ENCODE peak calls at places on chromosome 19, in nine cellular contexts. A is hepatocyte; Q is ovary; C is PC-3; S is neural progenitor cell; O is CD8-positive, alpha-beta memory T cell; X is esophagus muscularis mucosa; V is A549; J is heart right ventricle. M is an unnamed sample. For H3K4me1, the result is how much of the 10 kb centered on the place peaks cover.

GRCh38 chr19:39507715-39508364 is 7.1 kb upstream of the SELENOV start:
- DNase-seq in A (no peak), Q (no peak), C (no peak), S (peak), O (no peak), X (no peak), V (no peak), J (no peak), M (no peak)

GRCh38 chr19:42693760-42694350 is 46.4 kb downstream of the PSG3 start:
- DNase-seq in A (no peak), Q (no peak), C (peak), S (no peak), O (no peak), X (no peak), V (peak), J (no peak), M (peak)

GRCh38 chr19:17526922-17527321 is 15.5 kb downstream of the PGLS start:
- DNase-seq in A (no peak), Q (no peak), C (no peak), S (no peak), O (no peak), X (no peak), V (no peak), J (no peak), M (no peak)

GRCh38 chr19:13856530-13856929 is 20.4 kb upstream of the NANOS3 start:
- DNase-seq in A (no peak), Q (no peak), C (no peak), S (no peak), O (no peak), X (no peak), V (no peak), J (no peak), M (no peak)

GRCh38 chr19:8468124-8468523 is 23.3 kb downstream of the HNRNPM start:
- DNase-seq in A (no peak), Q (no peak), C (no peak), S (no peak), O (no peak), X (no peak), V (no peak), J (no peak), M (no peak)

GRCh38 chr19:12939292-12939606 is 840 bp downstream of the CALR start:
- DNase-seq in A (no peak), Q (no peak), C (peak), S (peak), O (peak), X (no peak), V (no peak), J (no peak), M (no peak)

GRCh38 chr19:3121396-3121795 is 14.4 kb upstream of the GNA15 start:
- DNase-seq in A (no peak), Q (no peak), C (no peak), S (no peak), O (no peak), X (no peak), V (no peak), J (no peak), M (no peak)

GRCh38 chr19:33668968-33669367 is 47.2 kb downstream of the CHST8 start:
- DNase-seq in A (no peak), Q (no peak), C (no peak), S (no peak), O (no peak), X (no peak), V (no peak), J (no peak), M (no peak)

GRCh38 chr19:43470288-43470687 is 4.9 kb upstream of the LYPD3 start:
- DNase-seq in A (no peak), Q (no peak), C (peak), S (no peak), O (no peak), X (no peak), V (no peak), J (no peak), M (peak)

GRCh38 chr19:2804156-2805004 is 15.3 kb upstream of the ZNF554 start:
- DNase-seq in A (no peak), Q (no peak), C (no peak), S (no peak), O (no peak), X (no peak), V (no peak), J (no peak), M (no peak)

GRCh38 chr19:5572556-5573286 is 5.0 kb upstream of the TINCR start:
- DNase-seq in A (no peak), Q (no peak), C (peak), S (no peak), O (no peak), X (no peak), V (no peak), J (no peak), M (no peak)

GRCh38 chr19:13843104-13843921 is 33.6 kb upstream of the NANOS3 start:
- DNase-seq in A (peak), Q (peak), C (peak), S (peak), O (no peak), X (no peak), V (no peak), J (peak), M (peak)

GRCh38 chr19:44212250-44212864 is at the start of gene ZNF227:
- DNase-seq in A (peak), Q (peak), C (peak), S (peak), O (peak), X (peak), V (peak), J (peak), M (peak)

GRCh38 chr19:29528350-29528945 is 2.7 kb downstream of the VSTM2B start:
- DNase-seq in A (peak), Q (peak), C (peak), S (peak), O (peak), X (no peak), V (peak), J (peak), M (peak)

GRCh38 chr19:58468216-58468839 is 1.4 kb downstream of the ZNF324 start:
- DNase-seq in A (no peak), Q (no peak), C (peak), S (no peak), O (no peak), X (no peak), V (no peak), J (no peak), M (no peak)

GRCh38 chr19:42428676-42429075 is 1.5 kb upstream of the LIPE start:
- DNase-seq in A (no peak), Q (no peak), C (no peak), S (peak), O (no peak), X (no peak), V (no peak), J (no peak), M (no peak)

GRCh38 chr19:8468761-8469458 is 24.1 kb downstream of the HNRNPM start:
- DNase-seq in A (no peak), Q (no peak), C (no peak), S (no peak), O (no peak), X (no peak), V (no peak), J (no peak), M (peak)

GRCh38 chr19:44726465-44726864 is 22.0 kb upstream of the BCL3 start:
- DNase-seq in A (no peak), Q (no peak), C (no peak), S (no peak), O (no peak), X (no peak), V (no peak), J (no peak), M (no peak)

DNA sequence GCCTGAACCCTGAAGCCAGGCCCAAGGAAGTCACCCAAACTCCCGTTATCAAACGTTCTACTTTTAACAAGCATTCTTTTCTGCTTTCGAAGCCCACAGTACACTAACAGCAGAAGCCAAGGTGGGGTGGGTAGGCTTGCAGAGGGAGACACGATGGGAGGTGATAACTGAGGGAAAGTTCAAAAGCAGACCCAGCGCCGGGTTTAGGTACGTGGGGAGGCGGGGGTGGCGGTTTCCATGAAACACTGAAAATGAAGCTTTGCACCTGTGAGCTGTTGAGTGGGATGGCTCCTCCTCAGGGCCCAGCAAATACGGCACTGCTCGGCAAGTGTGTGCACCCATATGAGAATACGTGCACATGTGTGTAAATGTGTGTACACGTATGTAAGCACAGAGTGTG is 49.8 kb downstream of the KLF2 start:
- DNase-seq in A (no peak), Q (no peak), C (no peak), S (no peak), O (no peak), X (no peak), V (no peak), J (no peak), M (no peak)
- H3K4me1 ChIP-seq in A (under half), Q (under half), C (under half), S (under half), O (half or more), X (under half), V (under half), J (half or more), M (half or more)

GRCh38 chr19:18637644-18638630 is 1.1 kb downstream of the KLHL26 start:
- DNase-seq in A (peak), Q (no peak), C (peak), S (no peak), O (no peak), X (no peak), V (peak), J (no peak), M (no peak)

GRCh38 chr19:18635831-18636182 is 1.0 kb upstream of the KLHL26 start:
- DNase-seq in A (no peak), Q (no peak), C (no peak), S (no peak), O (no peak), X (no peak), V (no peak), J (no peak), M (no peak)

GRCh38 chr19:18634612-18635290 is 2.1 kb upstream of the KLHL26 start:
- DNase-seq in A (no peak), Q (no peak), C (no peak), S (no peak), O (no peak), X (no peak), V (no peak), J (no peak), M (no peak)

GRCh38 chr19:18636183-18636968 is 452 bp upstream of the KLHL26 start:
- DNase-seq in A (peak), Q (peak), C (peak), S (peak), O (peak), X (peak), V (peak), J (peak), M (peak)

DNA sequence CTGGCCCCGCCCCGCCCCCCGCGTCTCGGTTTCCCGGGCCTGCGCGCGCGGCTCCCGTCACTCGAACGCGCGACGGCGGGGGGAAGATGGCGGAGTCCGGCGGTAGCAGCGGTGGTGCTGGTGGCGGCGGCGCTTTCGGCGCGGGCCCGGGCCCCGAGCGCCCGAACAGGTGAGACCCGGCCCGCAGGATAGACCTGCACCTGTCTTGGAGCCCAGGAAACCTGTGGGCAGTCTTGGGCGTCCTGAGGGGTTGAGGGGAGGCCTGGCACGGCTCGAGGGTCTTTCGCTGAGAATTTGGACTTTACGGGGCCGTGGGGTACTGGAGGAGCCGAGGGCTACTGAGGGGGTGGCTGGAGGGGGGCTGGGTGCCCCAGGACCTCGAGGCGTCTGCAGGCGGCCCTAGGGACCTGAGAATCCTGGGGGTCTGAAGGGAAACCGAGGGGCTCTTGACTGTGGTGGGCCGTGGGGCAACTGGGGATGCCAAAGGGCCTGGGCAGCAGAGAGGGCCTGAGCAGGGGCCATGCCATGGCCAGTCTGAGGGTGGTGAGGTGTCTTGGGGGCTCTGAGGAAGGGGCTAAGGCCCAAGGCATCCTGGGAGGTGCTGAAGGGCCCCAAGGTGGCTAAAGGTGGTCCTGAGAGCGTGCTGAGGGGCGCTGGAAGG is at the start of gene KLHL26:
- DNase-seq in A (no peak), Q (no peak), C (no peak), S (no peak), O (no peak), X (no peak), V (no peak), J (no peak), M (no peak)
- H3K4me3 ChIP-seq in A (peak), Q (peak), C (peak), S (peak), O (peak), X (peak), V (peak), J (peak), M (peak)

DNA sequence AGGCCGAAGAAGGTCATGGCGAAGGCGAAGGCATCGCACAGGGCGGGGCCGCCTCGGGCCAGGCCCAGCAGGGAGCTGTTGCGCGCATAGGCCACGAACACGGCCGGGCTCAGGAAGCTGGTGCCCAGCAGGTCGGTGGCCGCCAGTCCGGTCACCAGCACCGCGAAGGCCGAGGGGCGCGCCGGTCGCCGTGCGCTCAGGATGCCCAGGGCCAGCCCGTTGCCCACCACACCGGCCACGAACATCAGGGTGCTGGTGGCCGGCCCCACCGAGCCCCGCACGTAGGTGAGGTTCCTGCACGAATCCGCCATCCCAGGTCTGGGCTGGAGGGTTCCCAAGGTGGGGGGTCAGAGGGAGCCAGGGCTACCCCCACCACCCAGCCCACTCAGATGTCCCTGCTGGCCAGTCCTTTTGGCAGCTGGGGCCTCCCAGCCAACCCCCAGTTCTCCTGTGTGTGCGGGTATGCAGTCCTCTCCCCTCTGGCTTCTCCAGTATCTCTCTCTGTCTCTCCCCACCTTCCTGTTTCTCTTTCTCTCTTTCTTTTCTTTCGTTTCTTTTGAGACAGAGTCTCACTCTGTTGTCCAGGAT is 880 bp downstream of the PTGIR start:
- DNase-seq in A (no peak), Q (no peak), C (no peak), S (no peak), O (no peak), X (no peak), V (no peak), J (no peak), M (no peak)
- H3K27ac ChIP-seq in A (peak), Q (no peak), C (no peak), S (no peak), O (no peak), X (peak), V (no peak), J (peak), M (no peak)

DNA sequence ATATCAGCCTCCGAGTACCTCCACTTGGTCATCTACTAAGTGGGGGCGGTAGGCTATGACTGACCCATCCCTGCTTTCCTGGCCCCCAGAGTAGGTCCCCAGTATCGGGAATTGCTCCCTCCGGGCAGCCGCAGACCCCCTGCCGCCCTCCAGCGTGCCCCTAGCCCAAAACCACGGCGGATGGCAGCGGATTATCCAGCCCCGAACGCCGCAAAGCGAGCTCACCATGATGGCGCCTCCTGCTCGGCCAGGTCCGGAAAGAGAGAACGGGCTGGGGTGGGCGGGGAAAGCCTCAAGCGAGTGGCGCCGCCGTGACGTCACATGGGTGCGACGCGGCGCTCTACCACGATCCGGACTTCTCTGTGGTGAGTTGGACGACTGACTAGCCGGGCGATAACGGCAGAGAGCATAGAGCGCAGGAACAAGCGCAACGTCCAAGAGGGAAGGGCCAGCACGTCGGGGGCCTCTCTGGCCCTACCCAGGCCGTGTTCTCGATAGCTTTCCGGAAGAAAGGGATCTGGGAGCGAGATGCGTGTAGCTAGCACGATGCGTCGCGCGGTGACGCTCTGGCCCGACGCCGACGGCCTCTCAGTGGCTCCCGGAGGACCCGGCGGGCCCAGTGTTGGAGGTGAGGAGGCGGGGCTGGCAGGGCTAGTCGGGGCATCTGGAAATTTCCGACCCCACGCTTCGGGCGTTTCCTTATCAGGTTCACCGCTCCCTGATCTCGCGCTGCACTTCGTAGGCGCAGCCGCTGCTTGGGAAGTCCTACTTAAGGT is at the start of the genes RPL18 and SPHK2:
- DNase-seq in A (peak), Q (peak), C (peak), S (peak), O (peak), X (peak), V (peak), J (peak), M (peak)
- H3K4me1 ChIP-seq in A (under half), Q (under half), C (under half), S (under half), O (under half), X (under half), V (half or more), J (half or more), M (under half)

GRCh38 chr19:23766951-23767350 is 8.3 kb upstream of the ZNF681 start:
- DNase-seq in A (no peak), Q (no peak), C (no peak), S (no peak), O (no peak), X (no peak), V (no peak), J (no peak), M (no peak)

GRCh38 chr19:23762548-23762883 is 3.8 kb upstream of the ZNF681 start:
- DNase-seq in A (no peak), Q (no peak), C (no peak), S (no peak), O (no peak), X (no peak), V (no peak), J (no peak), M (no peak)

GRCh38 chr19:23769691-23770468 is 11.2 kb upstream of the ZNF681 start:
- DNase-seq in A (no peak), Q (no peak), C (no peak), S (no peak), O (no peak), X (no peak), V (no peak), J (no peak), M (no peak)

GRCh38 chr19:23762884-23763711 is 4.4 kb upstream of the ZNF681 start:
- DNase-seq in A (peak), Q (peak), C (peak), S (peak), O (peak), X (no peak), V (no peak), J (peak), M (peak)

DNA sequence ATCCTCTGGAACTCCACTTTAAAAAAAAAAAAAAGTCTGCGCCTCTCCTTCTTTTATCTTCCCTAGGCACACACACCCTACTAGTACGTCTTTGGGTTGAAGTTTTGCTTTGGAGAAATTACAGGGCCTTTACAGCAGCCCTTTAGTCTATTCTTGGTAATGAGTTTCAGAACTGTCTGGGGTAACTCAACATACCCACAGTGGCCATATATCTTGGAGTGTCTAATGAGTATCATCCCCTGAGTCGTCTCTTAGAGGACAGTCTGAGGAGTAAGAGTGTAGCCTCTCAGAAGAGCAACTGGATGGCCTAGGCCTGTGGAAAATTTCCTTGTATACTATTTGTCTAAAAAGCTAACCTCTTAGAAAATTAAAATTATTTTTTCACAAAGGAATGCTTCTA is 6.1 kb upstream of the ZNF681 start:
- DNase-seq in A (no peak), Q (no peak), C (no peak), S (no peak), O (no peak), X (no peak), V (no peak), J (no peak), M (no peak)
- H3K4me3 ChIP-seq in A (peak), Q (no peak), C (peak), S (peak), O (no peak), X (no peak), V (no peak), J (no peak), M (no peak)